ENCODE peak calls at places on chromosomes 4 and X, in seven cellular contexts. S is adrenal gland; K is SW480; G is naive B cell; M is naive thymus-derived CD4-positive, alpha-beta T cell; E is SJSA1; Y is EL. O is an unnamed sample.

GRCh38 chr4:74549936-74550335 is 105.0 kb downstream of the AREG start:
- DNase-seq in E (no peak), M (no peak), G (no peak), S (no peak), Y (peak; percentile 53), K (no peak), O (no peak)

GRCh38 chr4:107449611-107450369 is 270.2 kb downstream of the PAPSS1 start:
- DNase-seq in M (no peak), S (no peak), E (no peak), K (no peak), G (no peak), Y (no peak), O (no peak)

GRCh38 chr4:8644461-8644891 is 51.9 kb downstream of the CPZ start:
- DNase-seq in E (peak; percentile 14), Y (no peak), S (peak; percentile 1), G (no peak), M (no peak), K (no peak), O (no peak)

GRCh38 chr4:109301691-109302365 is 630 bp downstream of the COL25A1 start:
- DNase-seq in K (no peak), E (no peak), Y (no peak), G (no peak), M (peak; percentile 6), S (no peak), O (no peak)

GRCh38 chr4:156962551-156962974 is 9.0 kb downstream of the PDGFC start:
- DNase-seq in K (no peak), E (no peak), G (no peak), Y (peak; percentile 93), M (no peak), S (no peak), O (no peak)

GRCh38 chrX:3717742-3718420 is 4.4 kb upstream of the PRKX start:
- DNase-seq in G (no peak), K (peak; percentile 3), E (no peak), Y (no peak), M (no peak), S (no peak), O (no peak)

GRCh38 chrX:10582215-10582733 is 38.1 kb downstream of the MID1 start:
- DNase-seq in G (no peak), K (no peak), E (no peak), M (no peak), S (no peak), Y (peak; percentile 17), O (no peak)

GRCh38 chr4:7867701-7868429 is 71.8 kb downstream of the AFAP1 start:
- DNase-seq in G (no peak), M (no peak), E (peak; percentile 69), Y (peak; percentile 51), S (no peak), K (no peak), O (no peak)

GRCh38 chrX:102599950-102600579 is 750 bp downstream of the ARMCX5 start:
- DNase-seq in K (peak; percentile 8), M (peak; percentile 3), S (no peak), Y (peak; percentile 25), E (no peak), G (no peak), O (no peak)

GRCh38 chr4:19047481-19047880 is 1025.9 kb upstream of the LCORL start:
- DNase-seq in M (no peak), K (no peak), Y (peak; percentile 54), E (no peak), S (no peak), G (no peak), O (no peak)

GRCh38 chr4:102247041-102247440 is 98.2 kb downstream of the SLC39A8 start:
- DNase-seq in M (no peak), S (no peak), Y (peak; percentile 18), E (no peak), G (no peak), K (no peak), O (no peak)

GRCh38 chrX:966396-967070 is 245.9 kb downstream of the CRLF2 start:
- DNase-seq in S (no peak), E (peak; percentile 22), G (no peak), K (no peak), Y (no peak), M (no peak), O (no peak)

GRCh38 chr4:57214654-57215411 is 104.6 kb upstream of the IGFBP7 start:
- DNase-seq in S (no peak), Y (no peak), E (no peak), K (no peak), M (no peak), G (no peak), O (peak; percentile 3)

GRCh38 chrX:3119376-3119775 is 78.1 kb downstream of the ARSF start:
- DNase-seq in Y (no peak), S (no peak), M (no peak), G (no peak), K (no peak), E (no peak), O (no peak)

GRCh38 chr4:1331591-1332353 is 15.2 kb upstream of the UVSSA start:
- DNase-seq in S (no peak), E (no peak), M (no peak), K (no peak), G (no peak), Y (no peak), O (no peak)

GRCh38 chrX:50495616-50496015 is 25.0 kb upstream of the DGKK start:
- DNase-seq in M (no peak), S (no peak), Y (no peak), K (no peak), G (no peak), E (no peak), O (no peak)

GRCh38 chr4:186104114-186104894 is at the start of gene FAM149A:
- DNase-seq in Y (no peak), K (peak; percentile 60), S (peak; percentile 46), E (no peak), M (peak; percentile 43), G (peak; percentile 44), O (no peak)

GRCh38 chrX:136961594-136962135 is 72.1 kb downstream of the GPR101 start:
- DNase-seq in M (no peak), Y (no peak), K (no peak), E (no peak), S (no peak), G (no peak), O (no peak)

GRCh38 chr4:107036602-107037151 is 564 bp upstream of the DKK2 start:
- DNase-seq in M (no peak), E (no peak), S (no peak), K (no peak), Y (peak; percentile 3), G (no peak), O (no peak)

GRCh38 chr4:78337621-78338020 is 213.9 kb upstream of the ANXA3 start:
- DNase-seq in Y (no peak), M (no peak), E (no peak), K (no peak), S (no peak), G (no peak), O (no peak)

GRCh38 chr4:143355540-143356217 is 19.0 kb downstream of the GAB1 start:
- DNase-seq in M (no peak), K (no peak), E (no peak), S (no peak), Y (peak; percentile 29), G (no peak), O (no peak)

GRCh38 chr4:152357206-152357605 is 178.7 kb downstream of the FBXW7 start:
- DNase-seq in M (no peak), Y (peak; percentile 71), K (no peak), S (no peak), E (no peak), G (no peak), O (no peak)

GRCh38 chr4:87227704-87228560 is 7.5 kb upstream of the KLHL8 start:
- DNase-seq in Y (no peak), M (no peak), E (no peak), G (no peak), S (no peak), K (no peak), O (no peak)

GRCh38 chr4:100424376-100424775 is 93.4 kb downstream of the EMCN start:
- DNase-seq in S (no peak), G (no peak), Y (no peak), K (no peak), M (no peak), E (no peak), O (no peak)

GRCh38 chr4:110152386-110152785 is 46.0 kb downstream of the ELOVL6 start:
- DNase-seq in M (no peak), Y (no peak), K (no peak), S (no peak), E (no peak), G (no peak), O (no peak)

GRCh38 chr4:89724716-89725115 is 112.2 kb downstream of the SNCA start:
- DNase-seq in Y (peak; percentile 77), M (no peak), G (no peak), S (no peak), K (no peak), E (no peak), O (no peak)

GRCh38 chrX:15269618-15270521 is at the start of gene ASB9:
- DNase-seq in K (peak; percentile 78), G (no peak), Y (peak; percentile 81), M (peak; percentile 52), E (peak; percentile 57), S (peak; percentile 33), O (peak; percentile 59)

GRCh38 chr4:155678011-155678410 is 11.4 kb downstream of the GUCY1A1 start:
- DNase-seq in E (no peak), G (no peak), S (no peak), Y (no peak), K (no peak), M (no peak), O (no peak)

GRCh38 chr4:31585503-31585902 is 865.3 kb downstream of the PCDH7 start:
- DNase-seq in M (no peak), G (no peak), S (no peak), K (no peak), Y (no peak), E (no peak), O (no peak)

GRCh38 chrX:115946059-115946458 is 224.5 kb upstream of the AGTR2 start:
- DNase-seq in Y (no peak), M (no peak), S (no peak), K (no peak), G (no peak), E (no peak), O (no peak)

GRCh38 chr4:86498560-86499166 is 95.5 kb upstream of the PTPN13 start:
- DNase-seq in E (no peak), G (peak; percentile 12), Y (peak; percentile 69), S (no peak), K (peak; percentile 68), M (peak; percentile 25), O (peak; percentile 38)

GRCh38 chr4:14568356-14568755 is 433.9 kb upstream of the CPEB2 start:
- DNase-seq in E (no peak), K (no peak), M (no peak), G (no peak), Y (no peak), S (no peak), O (no peak)

GRCh38 chrX:128781506-128781905 is 729.3 kb upstream of the ACTRT1 start:
- DNase-seq in Y (no peak), E (no peak), S (peak; percentile 58), G (no peak), M (peak; percentile 40), K (peak; percentile 17), O (peak; percentile 0)

GRCh38 chrX:133415276-133416105 is at the start of gene GPC4:
- DNase-seq in Y (no peak), S (peak; percentile 62), E (peak; percentile 85), G (no peak), K (peak; percentile 68), M (no peak), O (no peak)

GRCh38 chr4:3709061-3709845 is 56.9 kb upstream of the ADRA2C start:
- DNase-seq in Y (no peak), G (no peak), M (no peak), K (no peak), S (no peak), E (no peak), O (no peak)